ENCODE peak calls at places on chromosome 20, in four cellular contexts. G is caudate nucleus, Y is esophagus squamous epithelium, B is mesendoderm. A is an unnamed sample.

GRCh38 chr20:46304361-46304760 is 3.9 kb downstream of the CDH22 start:
- DNase-seq in B (no peak), G (no peak), Y (no peak), A (no peak)

GRCh38 chr20:17621229-17621968 is 51.5 kb downstream of the DSTN start:
- DNase-seq in Y (no peak), B (no peak), G (no peak), A (no peak)

GRCh38 chr20:55140631-55141030 is 665.2 kb downstream of the DOK5 start:
- DNase-seq in G (no peak), B (no peak), Y (no peak), A (no peak)

GRCh38 chr20:41011551-41012067 is 17.0 kb upstream of the TOP1 start:
- DNase-seq in G (no peak), B (no peak), Y (no peak), A (no peak)

GRCh38 chr20:19806806-19807691 is 49.0 kb downstream of the RIN2 start:
- DNase-seq in B (no peak), G (no peak), Y (no peak), A (no peak)

GRCh38 chr20:48523191-48523757 is 304.5 kb downstream of the PREX1 start:
- DNase-seq in B (peak), Y (no peak), G (no peak), A (no peak)

GRCh38 chr20:58877374-58878360 is 25.2 kb downstream of the GNAS start:
- DNase-seq in Y (no peak), G (no peak), B (no peak), A (no peak)

GRCh38 chr20:3652217-3652616 is 11.0 kb downstream of the GFRA4 start:
- DNase-seq in Y (no peak), G (no peak), B (no peak), A (no peak)

GRCh38 chr20:17646209-17646717 is 35.8 kb downstream of the RRBP1 start:
- DNase-seq in Y (no peak), B (no peak), G (no peak), A (no peak)

GRCh38 chr20:11153819-11154218 is 480.0 kb upstream of the JAG1 start:
- DNase-seq in Y (no peak), G (no peak), B (no peak), A (no peak)
- H3K27ac ChIP-seq in Y (no peak), G (no peak), B (no peak), A (no peak)

GRCh38 chr20:44170796-44171410 is 16.1 kb downstream of the JPH2 start:
- DNase-seq in B (no peak), Y (no peak), G (no peak), A (no peak)

GRCh38 chr20:44166477-44166876 is 20.5 kb downstream of the JPH2 start:
- DNase-seq in G (no peak), B (peak), Y (no peak), A (no peak)

GRCh38 chr20:44167736-44168135 is 19.3 kb downstream of the JPH2 start:
- DNase-seq in Y (no peak), B (no peak), G (no peak), A (no peak)

GRCh38 chr20:44160133-44160532 is 26.9 kb downstream of the JPH2 start:
- DNase-seq in G (no peak), Y (no peak), B (no peak), A (no peak)

GRCh38 chr20:44166008-44166407 is 21.0 kb downstream of the JPH2 start:
- DNase-seq in G (no peak), Y (no peak), B (no peak), A (no peak)
- H3K27ac ChIP-seq in G (no peak), Y (peak), B (no peak), A (peak)

DNA sequence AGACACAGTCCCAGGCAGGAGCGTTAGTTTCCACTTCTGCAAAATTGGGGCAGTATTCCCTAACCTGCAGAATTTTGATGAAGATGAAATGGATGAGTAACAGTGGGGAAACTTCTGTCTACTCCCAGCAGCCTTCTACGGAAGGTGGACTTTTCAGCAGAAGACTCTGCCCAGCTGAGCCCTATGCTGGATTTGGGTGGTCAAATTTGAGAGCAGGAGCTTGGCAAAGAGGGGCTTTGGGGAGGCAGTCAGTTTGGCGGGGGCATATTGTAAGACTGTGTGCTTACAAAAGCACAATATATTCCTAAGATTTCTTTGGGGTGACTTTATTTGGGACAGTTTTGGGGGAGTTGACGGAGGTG is 5.4 kb upstream of the SDCBP2 start:
- DNase-seq in B (no peak), G (no peak), Y (no peak), A (no peak)
- H3K27ac ChIP-seq in B (no peak), G (peak), Y (peak), A (peak)

DNA sequence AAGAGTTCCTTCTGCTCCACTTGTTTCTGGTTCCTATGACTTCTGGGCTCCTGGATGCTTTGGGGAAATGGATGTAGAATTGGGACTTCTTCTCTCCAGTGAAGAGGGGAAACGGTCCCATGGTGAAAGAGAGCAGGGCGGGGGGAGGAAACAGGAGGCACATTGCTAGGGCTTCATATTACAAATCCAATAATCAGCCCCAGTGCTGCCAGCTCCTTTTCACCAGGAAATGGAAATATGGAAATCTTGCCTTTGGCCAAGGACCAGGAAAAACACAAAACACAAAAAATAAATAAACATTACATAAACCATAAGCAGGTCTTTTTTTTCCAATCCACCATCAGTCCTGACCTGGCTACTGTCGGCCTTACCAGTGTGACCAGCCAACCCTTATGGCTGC is 1.8 kb downstream of the PI3 start:
- DNase-seq in B (no peak), Y (no peak), G (no peak), A (no peak)
- H3K27ac ChIP-seq in B (no peak), Y (no peak), G (no peak), A (peak)

A was measured in epithelial cell of prostate.